ENCODE peak calls at places on chromosomes 6 and 20, in four cellular contexts. E is lung, D is left lung, M is HepG2. V is an unnamed sample.

GRCh38 chr6:45351667-45352066 is 23.5 kb downstream of the RUNX2 start:
- DNase-seq in E (no peak), D (no peak), M (no peak), V (no peak)

GRCh38 chr6:41046084-41046483 is 3.8 kb downstream of the TSPO2 start:
- DNase-seq in E (no peak), D (no peak), M (no peak), V (no peak)

GRCh38 chr6:35508027-35508426 is 4.7 kb downstream of the TULP1 start:
- DNase-seq in E (no peak), D (peak; percentile 1), M (no peak), V (no peak)

GRCh38 chr20:7760261-7761048 is 179.8 kb downstream of the HAO1 start:
- DNase-seq in E (no peak), D (no peak), M (no peak), V (no peak)

GRCh38 chr6:40856271-40856670 is 182.8 kb downstream of the UNC5CL start:
- DNase-seq in E (no peak), D (no peak), M (no peak), V (no peak)

GRCh38 chr6:32176476-32177181 is 745 bp upstream of the AGPAT1 start:
- DNase-seq in E (no peak), D (no peak), M (no peak), V (no peak)

GRCh38 chr6:170470673-170471072 is 82.4 kb downstream of the PSMB1 start:
- DNase-seq in E (no peak), D (no peak), M (no peak), V (no peak)

GRCh38 chr6:142501795-142502194 is 200.0 kb downstream of the ADGRG6 start:
- DNase-seq in E (no peak), D (no peak), M (no peak), V (no peak)

GRCh38 chr6:82589509-82590206 is 226.0 kb downstream of the TPBG start:
- DNase-seq in E (no peak), D (no peak), M (peak; percentile 3), V (peak; percentile 48)

GRCh38 chr20:16124911-16125776 is 448.1 kb downstream of the KIF16B start:
- DNase-seq in E (no peak), D (no peak), M (peak; percentile 92), V (no peak)

GRCh38 chr6:106099235-106099537 is 13.1 kb downstream of the PRDM1 start:
- DNase-seq in E (no peak), D (no peak), M (no peak), V (peak; percentile 10)

GRCh38 chr6:92791403-92791802 is 628.0 kb downstream of the EPHA7 start:
- DNase-seq in E (no peak), D (no peak), M (no peak), V (no peak)

GRCh38 chr6:15365273-15365687 is 119.4 kb downstream of the JARID2 start:
- DNase-seq in E (peak; percentile 74), D (peak; percentile 86), M (no peak), V (no peak)

GRCh38 chr6:132190815-132191175 is 210.5 kb downstream of the MOXD1 start:
- DNase-seq in E (no peak), D (no peak), M (no peak), V (no peak)

GRCh38 chr6:107059606-107060005 is 31.6 kb downstream of the MTRES1 start:
- DNase-seq in E (no peak), D (no peak), M (no peak), V (no peak)

GRCh38 chr6:6916598-6916997 is 191.2 kb upstream of the RREB1 start:
- DNase-seq in E (no peak), D (no peak), M (no peak), V (no peak)

GRCh38 chr6:26272171-26272631 is 92.8 kb upstream of the BTN3A2 start:
- DNase-seq in E (no peak), D (peak; percentile 87), M (no peak), V (peak; percentile 61)

GRCh38 chr6:27651371-27651732 is 178.4 kb upstream of the ZNF184 start:
- DNase-seq in E (no peak), D (no peak), M (no peak), V (no peak)

GRCh38 chr6:119830494-119831295 is 481.1 kb upstream of the MAN1A1 start:
- DNase-seq in E (no peak), D (peak; percentile 35), M (no peak), V (no peak)

GRCh38 chr20:41160686-41161085 is 23.3 kb downstream of the PLCG1 start:
- DNase-seq in E (no peak), D (no peak), M (no peak), V (no peak)

GRCh38 chr6:80331522-80331921 is 225.1 kb downstream of the BCKDHB start:
- DNase-seq in E (no peak), D (no peak), M (no peak), V (no peak)

GRCh38 chr20:57695012-57695411 is 14.8 kb downstream of the PMEPA1 start:
- DNase-seq in E (peak; percentile 68), D (peak; percentile 86), M (no peak), V (no peak)

GRCh38 chr20:60359010-60359409 is 400.8 kb downstream of the CDH26 start:
- DNase-seq in E (no peak), D (no peak), M (no peak), V (no peak)

GRCh38 chr6:31401403-31401802 is 2.0 kb upstream of the MICA start:
- DNase-seq in E (peak; percentile 65), D (no peak), M (peak; percentile 69), V (no peak)

GRCh38 chr6:120405947-120406346 is 928.3 kb downstream of the TBC1D32 start:
- DNase-seq in E (no peak), D (no peak), M (no peak), V (no peak)

GRCh38 chr6:160978141-160978926 is 13.2 kb upstream of the MAP3K4 start:
- DNase-seq in E (no peak), D (no peak), M (no peak), V (no peak)

GRCh38 chr6:31399589-31400466 is 3.6 kb upstream of the MICA start:
- DNase-seq in E (peak; percentile 92), D (peak; percentile 95), M (peak; percentile 84), V (peak; percentile 73)

GRCh38 chr6:15948930-15949900 is 179.7 kb upstream of the MYLIP start:
- DNase-seq in E (peak; percentile 71), D (no peak), M (peak; percentile 77), V (no peak)

GRCh38 chr6:139327038-139327437 is 35.2 kb upstream of the TXLNB start:
- DNase-seq in E (no peak), D (no peak), M (no peak), V (peak; percentile 7)

GRCh38 chr6:75748743-75749538 is at the start of gene MYO6:
- DNase-seq in E (peak; percentile 78), D (peak; percentile 93), M (peak; percentile 26), V (peak; percentile 83)

GRCh38 chr6:125802383-125802782 is 11.6 kb downstream of the NCOA7 start:
- DNase-seq in E (no peak), D (no peak), M (no peak), V (no peak)

GRCh38 chr20:19098092-19098491 is 114.3 kb upstream of the SLC24A3 start:
- DNase-seq in E (no peak), D (no peak), M (no peak), V (no peak)

DNA sequence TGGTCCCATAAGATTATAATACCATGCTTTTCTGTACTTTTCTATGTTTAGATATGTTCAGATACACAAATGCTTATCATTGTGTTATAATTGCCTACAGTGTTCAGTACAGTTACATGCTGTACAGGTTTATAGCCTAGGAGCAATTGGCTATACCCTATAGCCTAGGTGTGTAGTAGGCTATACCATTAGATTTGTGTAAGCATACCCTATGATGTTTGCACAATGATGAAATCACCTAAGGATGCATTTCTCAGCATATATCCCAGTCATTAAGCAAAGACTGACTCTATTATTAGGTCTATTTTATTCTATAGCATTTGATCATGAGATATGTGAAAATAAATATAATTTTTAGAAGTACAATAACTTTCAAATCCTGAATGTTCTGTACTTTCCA is 36.6 kb downstream of the HCRTR2 start:
- DNase-seq in E (no peak), D (no peak), M (no peak), V (no peak)
- H3K4me3 ChIP-seq in E (no peak overlapping the region), D (no peak overlapping the region), M (no peak overlapping the region), V (no peak overlapping the region)

GRCh38 chr6:133945158-133945557 is 7.9 kb upstream of the TBPL1 start:
- DNase-seq in E (no peak), D (no peak), M (peak; percentile 16), V (no peak)
- H3K4me1 ChIP-seq in E (no peaks in the 10 kb centered on the region), D (no peaks in the 10 kb centered on the region), M (no peaks in the 10 kb centered on the region), V (no peaks in the 10 kb centered on the region)

DNA sequence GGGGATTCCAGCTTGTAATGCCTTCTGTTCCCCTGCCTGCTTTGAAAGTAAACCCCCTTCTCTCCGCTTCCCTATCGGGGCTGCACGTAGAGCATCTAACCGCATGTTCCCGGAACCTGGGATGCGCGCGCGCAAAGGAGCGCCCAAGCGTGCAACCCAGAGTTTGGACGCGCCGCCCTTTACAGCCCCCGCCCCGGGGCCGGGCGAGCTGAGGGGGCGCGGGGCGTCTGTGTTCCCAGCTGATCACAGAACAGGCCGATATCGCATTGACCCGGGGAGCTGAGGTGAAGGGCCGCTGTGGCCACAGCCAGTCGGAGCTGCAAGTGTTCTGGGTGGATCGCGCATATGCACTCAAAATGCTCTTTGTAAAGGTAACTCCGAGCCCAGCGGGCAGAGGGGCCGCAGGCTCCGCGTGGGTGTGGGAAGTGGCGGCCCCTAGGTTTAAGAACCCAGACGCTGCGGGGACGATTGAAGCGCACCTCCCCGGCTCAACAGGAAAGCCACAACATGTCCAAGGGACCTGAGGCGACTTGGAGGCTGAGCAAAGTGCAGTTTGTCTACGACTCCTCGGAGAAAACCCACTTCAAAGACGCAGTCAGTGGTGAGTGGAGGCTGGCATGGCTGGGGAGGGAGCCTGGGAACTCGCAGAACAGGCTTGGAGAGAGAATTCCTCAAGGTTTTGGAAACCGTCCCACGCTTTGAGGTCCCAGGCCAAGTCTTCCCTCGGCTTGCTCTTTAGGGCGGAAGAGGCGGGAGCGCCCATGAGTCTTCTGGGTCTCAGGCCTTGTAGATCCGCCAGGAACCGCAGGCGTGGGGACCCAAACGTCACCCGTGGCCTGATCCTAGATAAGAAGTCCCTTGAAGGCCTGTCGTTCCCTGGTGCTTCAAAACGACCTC is 1.6 kb downstream of the LAMP5 start:
- DNase-seq in E (peak; percentile 67), D (peak; percentile 67), M (no peak), V (peak; percentile 42)
- H3K4me3 ChIP-seq in E (no peak overlapping the region), D (peak overlapping the region; percentile 17), M (no peak overlapping the region), V (peak overlapping the region; percentile 90)

GRCh38 chr6:3733321-3733925 is 18.1 kb downstream of the PXDC1 start:
- DNase-seq in E (no peak), D (no peak), M (no peak), V (no peak)
- H3K4me1 ChIP-seq in E (peaks cover 3% of the 10 kb centered on the region), D (no peaks in the 10 kb centered on the region), M (no peaks in the 10 kb centered on the region), V (no peaks in the 10 kb centered on the region)

GRCh38 chr20:32480361-32481199 is 104.6 kb downstream of the NOL4L start:
- DNase-seq in E (no peak), D (peak; percentile 42), M (no peak), V (no peak)
- H3K4me3 ChIP-seq in E (no peak overlapping the region), D (peak overlapping the region; percentile 74), M (no peak overlapping the region), V (no peak overlapping the region)

GRCh38 chr20:44596010-44596409 is 13.6 kb downstream of the PKIG start:
- DNase-seq in E (no peak), D (no peak), M (no peak), V (no peak)
- H3K4me1 ChIP-seq in E (peaks cover 37% of the 10 kb centered on the region), D (peaks cover 24% of the 10 kb centered on the region), M (peaks cover 13% of the 10 kb centered on the region), V (peaks cover 10% of the 10 kb centered on the region)

V was measured in MM.1S.